ENCODE peak calls at places on chromosomes 13 and 19, in ten cellular contexts. Z is left cardiac atrium, G is mesendoderm, A is B cell, P is PC-9, W is mesothelial cell of epicardium, N is GM06990, L is skeletal muscle cell, U is posterior cingulate gyrus, J is HFF-Myc. R is an unnamed sample.

GRCh38 chr13:95258619-95259194 is 42.5 kb downstream of the ABCC4 start:
- DNase-seq in U (no peak), A (no peak), W (no peak), L (no peak), G (no peak), N (no peak), P (no peak), J (no peak), Z (no peak), R (no peak)

GRCh38 chr13:77374786-77375185 is 47.9 kb upstream of the MYCBP2 start:
- DNase-seq in N (no peak), U (no peak), J (no peak), P (no peak), A (no peak), W (no peak), Z (no peak), G (no peak), L (no peak), R (no peak)

GRCh38 chr19:45251452-45252354 is 632 bp downstream of the MARK4 start:
- DNase-seq in J (no peak), P (no peak), Z (no peak), N (no peak), A (peak), L (no peak), U (peak), G (peak), W (no peak), R (no peak)

GRCh38 chr19:2589441-2589840 is 113.1 kb downstream of the GNG7 start:
- DNase-seq in A (no peak), G (no peak), J (no peak), P (no peak), N (no peak), L (no peak), Z (no peak), W (no peak), U (no peak), R (no peak)

GRCh38 chr19:28288850-28289249 is 924.1 kb downstream of the UQCRFS1 start:
- DNase-seq in U (no peak), W (no peak), N (no peak), L (no peak), Z (no peak), J (no peak), P (no peak), A (no peak), G (no peak), R (no peak)

GRCh38 chr19:13537454-13537853 is 31.2 kb upstream of the CACNA1A start:
- DNase-seq in L (no peak), W (no peak), J (no peak), P (no peak), A (no peak), N (no peak), Z (no peak), G (peak), U (no peak), R (no peak)

GRCh38 chr19:42198676-42199439 is 18.6 kb downstream of the DEDD2 start:
- DNase-seq in J (no peak), U (no peak), W (no peak), G (peak), L (no peak), N (peak), A (peak), Z (no peak), P (no peak), R (peak)

GRCh38 chr19:55688422-55689218 is 13.6 kb downstream of the EPN1 start:
- DNase-seq in L (no peak), N (peak), A (no peak), Z (peak), J (no peak), U (peak), W (no peak), G (no peak), P (no peak), R (no peak)

GRCh38 chr13:112466132-112467025 is 90.2 kb downstream of the SPACA7 start:
- DNase-seq in L (no peak), W (no peak), G (no peak), A (no peak), J (no peak), N (no peak), U (peak), Z (no peak), P (no peak), R (no peak)

GRCh38 chr19:49746206-49746958 is 16.7 kb downstream of the TSKS start:
- DNase-seq in W (no peak), N (peak), A (peak), P (no peak), G (peak), J (no peak), L (no peak), U (peak), Z (peak), R (peak)

GRCh38 chr19:41363753-41364545 is at the start of gene B9D2:
- DNase-seq in G (peak), W (peak), L (peak), U (peak), Z (peak), P (peak), N (peak), A (peak), J (peak), R (peak)

GRCh38 chr19:42132030-42132628 is at the start of gene POU2F2:
- DNase-seq in G (peak), L (no peak), U (peak), P (no peak), A (peak), Z (peak), N (peak), J (no peak), W (no peak), R (peak)

GRCh38 chr19:1997353-1998233 is 17.9 kb downstream of the BTBD2 start:
- DNase-seq in Z (no peak), J (no peak), L (no peak), G (no peak), P (no peak), N (no peak), U (no peak), A (no peak), W (no peak), R (no peak)

GRCh38 chr13:80577285-80577684 is 236.4 kb upstream of the SPRY2 start:
- DNase-seq in Z (no peak), J (no peak), G (peak), W (no peak), U (no peak), A (no peak), N (no peak), P (no peak), L (no peak), R (no peak)

GRCh38 chr19:40921005-40921897 is 39.2 kb upstream of the CYP2A7 start:
- DNase-seq in Z (no peak), G (peak), P (peak), N (no peak), J (no peak), W (no peak), A (no peak), U (no peak), L (no peak), R (no peak)

GRCh38 chr19:38975861-38976271 is 324 bp upstream of the FBXO17 start:
- DNase-seq in P (no peak), L (no peak), J (no peak), U (no peak), N (no peak), G (peak), Z (peak), A (no peak), W (no peak), R (no peak)

GRCh38 chr13:88806438-88806837 is 1135.3 kb downstream of the SLITRK5 start:
- DNase-seq in U (no peak), J (no peak), Z (no peak), L (no peak), N (no peak), G (no peak), A (no peak), W (no peak), P (no peak), R (no peak)

GRCh38 chr13:39956036-39956435 is 300.6 kb downstream of the COG6 start:
- DNase-seq in L (no peak), N (peak), P (no peak), G (no peak), W (no peak), Z (no peak), U (no peak), A (peak), J (no peak), R (no peak)

GRCh38 chr19:50003810-50004419 is 21.3 kb downstream of the VRK3 start:
- DNase-seq in N (peak), L (peak), J (peak), P (peak), G (no peak), A (no peak), W (no peak), U (peak), Z (peak), R (no peak)

GRCh38 chr19:41443813-41444455 is 978 bp downstream of the ERICH4 start:
- DNase-seq in L (no peak), G (no peak), U (peak), P (no peak), W (no peak), N (no peak), A (no peak), J (no peak), Z (no peak), R (no peak)

GRCh38 chr13:89755729-89756492 is 1591.6 kb upstream of the MIR17HG start:
- DNase-seq in G (peak), A (no peak), U (no peak), J (no peak), W (no peak), L (no peak), P (no peak), Z (no peak), N (no peak), R (no peak)

GRCh38 chr13:40777166-40777956 is 6.4 kb upstream of the MRPS31 start:
- DNase-seq in N (peak), G (peak), J (no peak), U (no peak), W (no peak), Z (no peak), L (no peak), P (peak), A (peak), R (peak)

GRCh38 chr19:7528192-7528519 is 5.7 kb downstream of the MCOLN1 start:
- DNase-seq in G (no peak), J (no peak), N (no peak), W (no peak), L (no peak), Z (no peak), U (no peak), P (no peak), A (no peak), R (no peak)

GRCh38 chr19:17765069-17765618 is 13.9 kb downstream of the FCHO1 start:
- DNase-seq in P (peak), U (peak), N (no peak), J (no peak), G (no peak), A (no peak), L (no peak), Z (peak), W (no peak), R (no peak)

GRCh38 chr19:7013678-7014077 is 7.6 kb downstream of the MBD3L2B start:
- DNase-seq in U (peak), J (no peak), G (no peak), L (no peak), Z (no peak), N (no peak), W (no peak), P (no peak), A (no peak), R (no peak)

GRCh38 chr13:40458283-40459031 is 208.0 kb downstream of the FOXO1 start:
- DNase-seq in G (no peak), A (no peak), L (no peak), N (no peak), W (no peak), Z (no peak), U (no peak), J (no peak), P (no peak), R (no peak)

GRCh38 chr13:43783820-43784219 is 3.0 kb downstream of the ENOX1 start:
- DNase-seq in L (no peak), G (peak), W (no peak), P (peak), J (no peak), N (no peak), Z (no peak), A (no peak), U (no peak), R (no peak)

GRCh38 chr19:47644743-47645499 is 36.0 kb downstream of the BICRA start:
- DNase-seq in L (no peak), U (no peak), W (no peak), A (no peak), P (no peak), N (no peak), J (no peak), G (no peak), Z (no peak), R (no peak)

GRCh38 chr13:27125357-27126282 is 46.0 kb downstream of the USP12 start:
- DNase-seq in J (no peak), P (no peak), G (peak), A (no peak), L (no peak), Z (no peak), N (no peak), W (no peak), U (peak), R (no peak)

GRCh38 chr19:50658438-50659317 is 9.4 kb downstream of the C19orf81 start:
- DNase-seq in P (no peak), N (peak), A (peak), U (peak), W (peak), J (no peak), L (peak), Z (peak), G (peak), R (peak)

GRCh38 chr13:77533875-77534788 is 1.4 kb upstream of the SCEL start:
- DNase-seq in G (no peak), P (no peak), J (no peak), W (no peak), N (no peak), A (no peak), L (no peak), Z (no peak), U (no peak), R (no peak)

GRCh38 chr19:42074513-42075363 is 1.2 kb upstream of the ZNF574 start:
- DNase-seq in N (peak), G (no peak), J (no peak), L (no peak), Z (no peak), A (peak), W (no peak), P (peak), U (peak), R (no peak)

GRCh38 chr13:45258339-45258685 is 57.5 kb upstream of the KCTD4 start:
- DNase-seq in N (no peak), J (no peak), A (no peak), W (no peak), Z (no peak), U (no peak), L (no peak), P (no peak), G (peak), R (no peak)

GRCh38 chr19:42287826-42288107 is 14.2 kb upstream of the PRR19 start:
- DNase-seq in Z (no peak), W (no peak), U (no peak), L (no peak), G (no peak), P (no peak), A (no peak), J (no peak), N (no peak), R (no peak)

GRCh38 chr13:76210262-76210661 is 574.1 kb downstream of the LMO7 start:
- DNase-seq in J (no peak), L (no peak), U (no peak), W (no peak), N (no peak), Z (peak), P (no peak), A (no peak), G (no peak), R (no peak)

R was measured in CD8-positive, alpha-beta T cell.